ENCODE peak calls at places on chromosome 10, in six cellular contexts. H is astrocyte of the spinal cord; Y is CD4-positive, alpha-beta memory T cell; T is sigmoid colon; F is esophagus muscularis mucosa; E is adrenal gland. X is an unnamed sample.

GRCh38 chr10:30902621-30903396 is 128.9 kb downstream of the ZNF438 start:
- DNase-seq in H (no peak), Y (no peak), T (no peak), F (no peak), E (no peak), X (no peak)

GRCh38 chr10:19819419-19820033 is 3.3 kb downstream of the PLXDC2 start:
- DNase-seq in H (peak; percentile 66), Y (no peak), T (no peak), F (no peak), E (no peak), X (peak; percentile 14)

GRCh38 chr10:9209105-9209798 is 1154.8 kb downstream of the GATA3 start:
- DNase-seq in H (peak; percentile 63), Y (peak; percentile 66), T (peak; percentile 69), F (no peak), E (peak; percentile 39), X (peak; percentile 71)

GRCh38 chr10:114340816-114341215 is 63.5 kb downstream of the AFAP1L2 start:
- DNase-seq in H (no peak), Y (no peak), T (peak; percentile 34), F (no peak), E (no peak), X (no peak)

GRCh38 chr10:46270086-46270811 is 16.5 kb upstream of the ANTXRL start:
- DNase-seq in H (no peak), Y (no peak), T (no peak), F (no peak), E (no peak), X (no peak)

GRCh38 chr10:69327463-69328345 is 49.4 kb downstream of the HK1 start:
- DNase-seq in H (peak; percentile 62), Y (peak; percentile 27), T (peak; percentile 93), F (peak; percentile 93), E (peak; percentile 84), X (peak; percentile 33)

GRCh38 chr10:98038333-98038732 is 7.9 kb upstream of the CRTAC1 start:
- DNase-seq in H (no peak), Y (no peak), T (no peak), F (no peak), E (no peak), X (no peak)

GRCh38 chr10:30818854-30819253 is 189.3 kb upstream of the LYZL2 start:
- DNase-seq in H (no peak), Y (no peak), T (peak; percentile 72), F (no peak), E (no peak), X (no peak)

GRCh38 chr10:3808689-3809199 is 23.7 kb upstream of the KLF6 start:
- DNase-seq in H (no peak), Y (no peak), T (no peak), F (peak; percentile 89), E (no peak), X (no peak)

GRCh38 chr10:133167693-133168616 is 7.9 kb downstream of the KNDC1 start:
- DNase-seq in H (no peak), Y (no peak), T (peak; percentile 57), F (no peak), E (no peak), X (no peak)

GRCh38 chr10:72425133-72425532 is 70.4 kb upstream of the DNAJB12 start:
- DNase-seq in H (no peak), Y (no peak), T (no peak), F (no peak), E (peak; percentile 46), X (no peak)

GRCh38 chr10:90007226-90007625 is 305.8 kb downstream of the KIF20B start:
- DNase-seq in H (peak; percentile 49), Y (no peak), T (no peak), F (no peak), E (no peak), X (no peak)

GRCh38 chr10:11588878-11589277 is 22.6 kb downstream of the USP6NL start:
- DNase-seq in H (no peak), Y (no peak), T (no peak), F (no peak), E (no peak), X (no peak)

GRCh38 chr10:132065491-132066105 is at the start of gene JAKMIP3:
- DNase-seq in H (peak; percentile 86), Y (no peak), T (peak; percentile 89), F (no peak), E (peak; percentile 82), X (no peak)
- H3K4me3 ChIP-seq in H (peak within 1 kb of the TSS; percentile 36), Y (peak within 1 kb of the TSS; percentile 11), T (peak within 1 kb of the TSS; percentile 52), F (peak within 1 kb of the TSS; percentile 55), E (peak within 1 kb of the TSS; percentile 48), X (peak within 1 kb of the TSS; percentile 32)

GRCh38 chr10:123972481-123973401 is 81.1 kb upstream of the CPXM2 start:
- DNase-seq in H (no peak), Y (no peak), T (no peak), F (peak; percentile 82), E (no peak), X (no peak)
- H3K4me3 ChIP-seq in H (no peak overlapping the region), Y (no peak overlapping the region), T (peak overlapping the region; percentile 22), F (peak overlapping the region; percentile 25), E (no peak overlapping the region), X (no peak overlapping the region)

DNA sequence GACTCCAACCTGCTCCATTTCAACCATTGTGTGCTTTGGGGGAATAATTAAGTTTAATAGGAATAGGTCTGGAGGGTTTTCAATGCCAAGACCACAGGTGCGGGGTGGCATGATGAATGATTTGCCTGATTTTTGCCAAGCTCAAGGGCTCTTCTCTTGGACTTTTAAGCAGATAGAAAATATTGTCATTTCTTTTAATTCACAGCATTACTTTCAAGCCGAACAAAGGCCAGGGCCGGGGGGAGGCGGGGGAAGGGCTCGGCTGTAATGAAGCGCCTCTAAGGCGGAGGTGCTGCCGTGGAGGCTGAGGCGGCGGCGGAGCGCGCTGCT is 6.5 kb downstream of the PTF1A start:
- DNase-seq in H (no peak), Y (no peak), T (no peak), F (no peak), E (no peak), X (no peak)
- H3K4me3 ChIP-seq in H (no peak overlapping the region), Y (no peak overlapping the region), T (no peak overlapping the region), F (no peak overlapping the region), E (no peak overlapping the region), X (no peak overlapping the region)

GRCh38 chr10:61993676-61994401 is 92.3 kb downstream of the ARID5B start:
- DNase-seq in H (peak; percentile 71), Y (peak; percentile 47), T (no peak), F (no peak), E (no peak), X (peak; percentile 48)

GRCh38 chr10:61992059-61992460 is 90.6 kb downstream of the ARID5B start:
- DNase-seq in H (no peak), Y (peak; percentile 20), T (no peak), F (no peak), E (peak; percentile 80), X (no peak)

GRCh38 chr10:61995093-61995492 is 93.6 kb downstream of the ARID5B start:
- DNase-seq in H (no peak), Y (no peak), T (no peak), F (no peak), E (no peak), X (no peak)

GRCh38 chr10:61994404-61995031 is 93.0 kb downstream of the ARID5B start:
- DNase-seq in H (no peak), Y (no peak), T (no peak), F (no peak), E (no peak), X (no peak)

GRCh38 chr10:61992683-61993629 is 91.5 kb downstream of the ARID5B start:
- DNase-seq in H (peak; percentile 90), Y (peak; percentile 79), T (peak; percentile 86), F (peak; percentile 93), E (peak; percentile 75), X (peak; percentile 52)
- H3K4me3 ChIP-seq in H (no peak overlapping the region), Y (peak overlapping the region; percentile 9), T (peak overlapping the region; percentile 14), F (peak overlapping the region; percentile 23), E (peak overlapping the region; percentile 41), X (peak overlapping the region; percentile 87)

DNA sequence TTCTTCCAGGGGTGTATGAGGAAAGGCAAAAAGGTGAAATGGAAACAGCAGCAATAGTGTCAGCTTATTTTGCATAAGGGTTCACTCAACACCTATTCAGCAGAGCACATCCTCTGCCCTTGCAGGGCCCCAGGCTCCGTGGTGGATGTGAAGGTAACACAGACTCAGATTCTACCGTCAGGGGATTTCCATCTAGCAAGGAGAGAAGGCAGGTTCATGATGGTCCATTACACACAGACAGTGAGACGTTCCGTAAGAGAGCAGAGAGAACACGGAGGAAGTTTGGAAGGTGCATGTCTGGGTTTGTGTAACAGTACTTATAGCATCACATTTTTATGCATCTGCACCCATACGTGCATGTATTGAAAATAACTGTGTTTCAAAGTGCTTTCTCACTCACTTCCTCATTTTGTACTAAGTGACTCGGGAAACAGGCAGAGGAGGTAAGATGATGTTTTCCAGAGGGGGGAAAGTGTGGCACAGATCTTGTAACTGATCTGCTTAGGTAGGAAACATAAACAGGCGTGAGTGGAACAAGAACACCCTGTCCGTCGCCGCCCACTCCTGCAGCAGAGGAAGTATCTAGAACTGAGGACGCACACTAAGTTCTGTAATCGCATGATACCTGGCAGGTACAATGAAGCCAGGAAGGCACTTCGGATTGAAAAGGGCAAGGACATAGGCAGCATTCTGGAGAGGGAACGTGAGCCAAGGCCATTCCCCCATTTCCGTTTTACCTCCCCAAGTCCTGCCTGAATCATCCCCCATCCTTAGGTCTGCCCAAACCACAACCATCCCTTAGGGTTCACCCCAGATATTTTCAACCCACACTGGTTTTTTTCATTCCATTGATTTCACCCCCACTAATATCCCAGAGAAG is 1.0 kb upstream of the ENO4 start:
- DNase-seq in H (peak; percentile 39), Y (no peak), T (no peak), F (no peak), E (no peak), X (peak; percentile 7)
- H3K4me3 ChIP-seq in H (peak overlapping the region; percentile 62), Y (peak overlapping the region; percentile 38), T (peak overlapping the region; percentile 75), F (peak overlapping the region; percentile 70), E (peak overlapping the region; percentile 74), X (peak overlapping the region; percentile 78)

GRCh38 chr10:7412482-7413251 is 1.8 kb upstream of the SFMBT2 start:
- DNase-seq in H (no peak), Y (no peak), T (no peak), F (no peak), E (peak; percentile 34), X (no peak)

GRCh38 chr10:7410306-7410799 is 481 bp downstream of the SFMBT2 start:
- DNase-seq in H (no peak), Y (peak; percentile 30), T (no peak), F (no peak), E (peak; percentile 24), X (peak; percentile 27)

GRCh38 chr10:7409732-7410168 is 1.1 kb downstream of the SFMBT2 start:
- DNase-seq in H (peak; percentile 21), Y (peak; percentile 18), T (no peak), F (no peak), E (no peak), X (peak; percentile 38)

GRCh38 chr10:7410800-7411670 is at the start of gene SFMBT2:
- DNase-seq in H (peak; percentile 66), Y (peak; percentile 59), T (peak; percentile 78), F (no peak), E (peak; percentile 58), X (peak; percentile 52)

DNA sequence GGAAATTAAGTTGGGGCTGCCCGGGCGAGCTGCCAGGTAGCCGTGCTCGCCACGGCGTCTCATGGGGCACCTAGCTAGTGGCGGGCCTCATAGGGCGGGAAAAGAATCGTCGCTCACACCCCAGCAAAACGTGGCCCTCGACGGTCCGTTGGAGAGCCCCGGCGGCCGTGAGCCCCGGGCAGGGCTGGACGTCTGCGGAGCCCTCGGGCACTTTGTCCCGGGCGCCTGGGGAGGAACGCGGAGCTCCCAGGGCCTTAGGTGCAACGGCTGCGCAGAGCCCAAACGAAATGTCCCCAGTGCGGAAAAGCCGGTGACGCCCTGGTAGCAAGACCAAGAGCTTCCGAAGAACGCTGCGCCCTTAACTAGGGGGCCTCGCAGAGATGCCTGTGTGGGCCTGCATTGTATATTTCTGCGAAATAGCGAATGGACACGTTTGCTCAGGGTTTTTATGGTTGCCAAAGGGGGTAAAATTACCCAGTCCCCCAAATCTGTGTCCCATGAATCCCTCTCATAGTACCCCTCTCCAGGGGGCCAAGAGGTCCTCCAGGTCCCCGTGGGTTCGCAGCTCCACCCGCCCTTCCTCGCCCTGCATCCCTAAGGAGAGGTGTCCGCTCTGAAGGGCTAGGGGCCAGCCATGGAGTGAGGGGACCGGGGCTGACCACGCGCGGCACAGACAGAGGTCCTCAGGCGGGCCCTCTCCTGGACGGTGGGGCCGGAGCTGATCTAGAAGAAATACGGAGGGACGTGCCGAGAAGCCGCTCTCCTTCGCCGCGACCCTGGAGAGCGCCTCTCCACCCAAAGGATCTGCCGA is 1.0 kb upstream of the SFMBT2 start:
- DNase-seq in H (no peak), Y (peak; percentile 33), T (no peak), F (no peak), E (no peak), X (peak; percentile 37)
- H3K4me3 ChIP-seq in H (peak overlapping the region; percentile 65), Y (peak overlapping the region; percentile 36), T (peak overlapping the region; percentile 68), F (peak overlapping the region; percentile 89), E (peak overlapping the region; percentile 86), X (peak overlapping the region; percentile 53)

X was measured in CD4-positive, CD25-positive, alpha-beta regulatory T cell.